ENCODE peak calls at places on chromosomes 2 and 18, in nine cellular contexts. B, F, E, K, J, Y, R, W and D are unnamed samples.

GRCh38 chr2:167963899-167964649 is 283.3 kb downstream of the STK39 start:
- DNase-seq in B (no peak), F (no peak), E (no peak), K (no peak), J (no peak), Y (no peak), R (no peak), W (no peak), D (no peak)

GRCh38 chr2:182038579-182038978 is 52.9 kb downstream of the PPP1R1C start:
- DNase-seq in B (peak), F (peak), E (peak), K (no peak), J (no peak), Y (no peak), R (no peak), W (peak), D (no peak)

GRCh38 chr2:172232638-172233253 is 130.0 kb upstream of the DLX2 start:
- DNase-seq in B (no peak), F (no peak), E (no peak), K (no peak), J (no peak), Y (no peak), R (no peak), W (no peak), D (no peak)

GRCh38 chr2:177983183-177983788 is 89.3 kb downstream of the PDE11A start:
- DNase-seq in B (peak), F (peak), E (peak), K (peak), J (peak), Y (peak), R (peak), W (peak), D (peak)

GRCh38 chr2:109317471-109318090 is 188.6 kb downstream of the SH3RF3 start:
- DNase-seq in B (no peak), F (peak), E (no peak), K (no peak), J (no peak), Y (no peak), R (no peak), W (no peak), D (no peak)

GRCh38 chr2:147331790-147332419 is 512.9 kb upstream of the ACVR2A start:
- DNase-seq in B (peak), F (peak), E (peak), K (peak), J (no peak), Y (peak), R (peak), W (peak), D (no peak)

GRCh38 chr2:26537826-26538475 is 60.0 kb upstream of the OTOF start:
- DNase-seq in B (no peak), F (no peak), E (no peak), K (no peak), J (no peak), Y (no peak), R (no peak), W (no peak), D (no peak)

GRCh38 chr18:62754026-62754425 is 38.7 kb downstream of the PHLPP1 start:
- DNase-seq in B (no peak), F (no peak), E (no peak), K (no peak), J (no peak), Y (no peak), R (no peak), W (no peak), D (no peak)

GRCh38 chr2:23536326-23536725 is 151.3 kb downstream of the KLHL29 start:
- DNase-seq in B (no peak), F (no peak), E (no peak), K (no peak), J (no peak), Y (no peak), R (no peak), W (no peak), D (no peak)

GRCh38 chr18:45590060-45590537 is 25.2 kb upstream of the SLC14A2 start:
- DNase-seq in B (no peak), F (no peak), E (no peak), K (no peak), J (no peak), Y (no peak), R (no peak), W (no peak), D (no peak)
- TF ChIP-seq CTCF in B (no peak), F (no peak), E (no peak), K (no peak), J (no peak), Y (no peak), R (no peak), W (no peak), D (no peak)

DNA sequence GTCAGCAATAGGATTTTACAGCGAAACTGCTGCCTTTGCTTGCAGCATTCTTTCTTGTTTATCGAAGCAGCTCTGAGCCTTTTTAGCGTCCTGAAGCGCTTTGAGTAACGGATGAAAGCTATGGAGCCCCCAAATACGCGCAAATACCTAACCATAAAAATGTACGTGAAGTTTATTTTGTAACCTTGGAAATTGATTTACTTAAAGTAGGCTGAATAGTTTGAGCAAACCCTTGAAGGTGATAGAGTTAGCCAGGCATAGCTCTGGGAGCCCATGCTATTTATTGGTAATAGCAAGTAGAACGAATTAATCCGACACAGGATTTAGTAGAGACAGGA is 183 bp upstream of the ACADL start:
- DNase-seq in B (peak), F (peak), E (peak), K (no peak), J (peak), Y (no peak), R (no peak), W (peak), D (no peak)
- H3K4me3 ChIP-seq in B (peak), F (peak), E (peak), K (peak), J (peak), Y (no peak), R (peak), W (peak), D (no peak)

GRCh38 chr18:30601541-30601940 is 441.0 kb downstream of the DSC3 start:
- DNase-seq in B (no peak), F (no peak), E (no peak), K (no peak), J (no peak), Y (no peak), R (no peak), W (no peak), D (no peak)
- TF ChIP-seq CTCF in B (no peak), F (no peak), E (no peak), K (no peak), J (no peak), Y (no peak), R (no peak), W (no peak), D (no peak)

GRCh38 chr18:58026395-58026794 is 17.6 kb upstream of the NEDD4L start:
- DNase-seq in B (no peak), F (no peak), E (no peak), K (peak), J (no peak), Y (no peak), R (no peak), W (no peak), D (no peak)

GRCh38 chr18:58023108-58023507 is 20.9 kb upstream of the NEDD4L start:
- DNase-seq in B (no peak), F (no peak), E (no peak), K (no peak), J (no peak), Y (no peak), R (no peak), W (no peak), D (no peak)

GRCh38 chr18:58025733-58026132 is 18.3 kb upstream of the NEDD4L start:
- DNase-seq in B (peak), F (no peak), E (peak), K (no peak), J (no peak), Y (no peak), R (no peak), W (no peak), D (no peak)

GRCh38 chr18:58025205-58025604 is 18.8 kb upstream of the NEDD4L start:
- DNase-seq in B (no peak), F (no peak), E (no peak), K (no peak), J (no peak), Y (no peak), R (no peak), W (no peak), D (no peak)

GRCh38 chr18:58024139-58024538 is 19.9 kb upstream of the NEDD4L start:
- DNase-seq in B (no peak), F (no peak), E (no peak), K (peak), J (no peak), Y (no peak), R (no peak), W (no peak), D (no peak)
- H3K4me3 ChIP-seq in B (no peak), F (no peak), E (no peak), K (no peak), J (no peak), Y (no peak), R (no peak), W (no peak), D (no peak)

GRCh38 chr2:55014962-55015939 is 35.0 kb downstream of the RTN4 start:
- DNase-seq in B (peak), F (peak), E (peak), K (peak), J (peak), Y (no peak), R (peak), W (peak), D (no peak)

GRCh38 chr2:55011741-55012574 is 38.3 kb downstream of the RTN4 start:
- DNase-seq in B (no peak), F (no peak), E (no peak), K (no peak), J (no peak), Y (no peak), R (no peak), W (no peak), D (no peak)

GRCh38 chr2:55012648-55013484 is 37.4 kb downstream of the RTN4 start:
- DNase-seq in B (no peak), F (no peak), E (no peak), K (no peak), J (peak), Y (no peak), R (no peak), W (no peak), D (no peak)

GRCh38 chr2:55010915-55011314 is 39.3 kb downstream of the RTN4 start:
- DNase-seq in B (peak), F (peak), E (peak), K (no peak), J (no peak), Y (no peak), R (no peak), W (peak), D (peak)

GRCh38 chr2:55013936-55014335 is 36.3 kb downstream of the RTN4 start:
- DNase-seq in B (no peak), F (no peak), E (no peak), K (no peak), J (no peak), Y (no peak), R (no peak), W (no peak), D (no peak)
- TF ChIP-seq CTCF in B (no peak), F (no peak), E (no peak), K (no peak), J (no peak), Y (no peak), R (peak), W (no peak), D (no peak)

GRCh38 chr2:238900511-238900910 is 52.6 kb downstream of the TWIST2 start:
- DNase-seq in B (peak), F (peak), E (no peak), K (peak), J (peak), Y (no peak), R (no peak), W (peak), D (no peak)
- H3K4me3 ChIP-seq in B (no peak), F (no peak), E (no peak), K (no peak), J (no peak), Y (no peak), R (no peak), W (no peak), D (no peak)